ENCODE peak calls at places on chromosomes 16 and 17, in eight cellular contexts. Y is Caco-2, J is heart right ventricle, W is fibroblast of lung, P is PC-9, L is body of pancreas, X is dorsolateral prefrontal cortex, A is sigmoid colon. G is an unnamed sample. For H3K27me3, the result is how much of the 10 kb centered on the place peaks cover.

GRCh38 chr17:28388106-28388505 is 16.6 kb downstream of the SARM1 start:
- DNase-seq in Y (no peak), J (no peak), W (no peak), P (no peak), L (no peak), X (no peak), A (no peak), G (no peak)

GRCh38 chr16:27221576-27222498 is 18.5 kb downstream of the KDM8 start:
- DNase-seq in Y (no peak), J (peak), W (peak), P (no peak), L (no peak), X (no peak), A (no peak), G (no peak)

GRCh38 chr17:80694085-80694991 is 149.7 kb downstream of the RPTOR start:
- DNase-seq in Y (no peak), J (no peak), W (no peak), P (no peak), L (no peak), X (no peak), A (no peak), G (no peak)

GRCh38 chr17:38685485-38685884 is 10.7 kb upstream of the EPOP start:
- DNase-seq in Y (no peak), J (peak), W (no peak), P (no peak), L (no peak), X (peak), A (no peak), G (no peak)

GRCh38 chr16:81752225-81752875 is 26.7 kb upstream of the PLCG2 start:
- DNase-seq in Y (no peak), J (peak), W (peak), P (peak), L (no peak), X (no peak), A (peak), G (peak)

GRCh38 chr17:34252138-34252889 is 2.8 kb upstream of the CCL2 start:
- DNase-seq in Y (no peak), J (peak), W (peak), P (no peak), L (peak), X (peak), A (peak), G (peak)

GRCh38 chr17:1870592-1870991 is 40.8 kb downstream of the RPA1 start:
- DNase-seq in Y (no peak), J (no peak), W (no peak), P (no peak), L (no peak), X (no peak), A (no peak), G (peak)

GRCh38 chr16:88385112-88385594 is 2.4 kb downstream of the ZNF469 start:
- DNase-seq in Y (no peak), J (no peak), W (no peak), P (no peak), L (no peak), X (no peak), A (peak), G (no peak)

GRCh38 chr17:19336938-19337711 is 25.4 kb downstream of the B9D1 start:
- DNase-seq in Y (peak), J (no peak), W (peak), P (no peak), L (no peak), X (peak), A (peak), G (no peak)

GRCh38 chr16:22847690-22848089 is 33.7 kb downstream of the HS3ST2 start:
- DNase-seq in Y (no peak), J (no peak), W (no peak), P (no peak), L (no peak), X (no peak), A (no peak), G (no peak)

GRCh38 chr17:40354191-40355122 is 10.1 kb downstream of the GJD3 start:
- DNase-seq in Y (no peak), J (no peak), W (no peak), P (no peak), L (no peak), X (no peak), A (no peak), G (no peak)

GRCh38 chr17:10772425-10773380 is 31.2 kb downstream of the TMEM238L start:
- DNase-seq in Y (no peak), J (no peak), W (no peak), P (peak), L (peak), X (no peak), A (peak), G (peak)

DNA sequence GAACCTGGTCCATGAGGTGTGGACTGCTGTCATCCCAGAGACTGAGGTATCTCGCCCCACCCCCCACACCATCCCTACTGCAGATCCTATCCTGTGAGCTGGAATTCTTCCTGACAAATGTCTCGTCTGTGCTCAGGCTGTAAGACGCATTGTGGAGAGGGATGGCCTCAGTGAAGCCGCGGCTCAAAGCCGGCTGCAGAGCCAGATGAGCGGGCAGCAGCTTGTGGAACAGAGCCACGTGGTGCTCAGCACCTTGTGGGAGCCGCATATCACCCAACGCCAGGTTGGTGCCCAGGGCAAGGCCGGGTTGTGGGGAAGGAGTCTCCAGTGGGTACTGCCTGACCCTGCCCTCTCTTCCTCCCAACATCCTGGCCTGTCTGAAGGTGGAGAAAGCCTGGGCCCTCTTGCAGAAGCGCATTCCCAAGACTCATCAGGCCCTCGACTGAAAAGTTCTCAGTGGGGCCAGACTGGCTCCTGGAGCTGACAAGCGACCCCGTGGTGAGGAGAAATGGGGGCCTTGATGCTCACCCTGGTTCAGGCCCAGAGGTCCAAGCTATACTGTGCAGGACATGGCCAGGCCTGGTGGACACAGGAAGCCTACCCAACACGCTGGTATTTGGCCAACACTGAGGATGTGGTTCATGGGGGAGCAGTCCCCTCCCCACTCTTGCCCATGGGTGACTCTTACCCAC is 1.2 kb upstream of the MLX start:
- DNase-seq in Y (no peak), J (no peak), W (no peak), P (no peak), L (no peak), X (no peak), A (no peak), G (no peak)
- H3K4me3 ChIP-seq in Y (no peak), J (peak), W (no peak), P (no peak), L (no peak), X (no peak), A (no peak), G (no peak)

DNA sequence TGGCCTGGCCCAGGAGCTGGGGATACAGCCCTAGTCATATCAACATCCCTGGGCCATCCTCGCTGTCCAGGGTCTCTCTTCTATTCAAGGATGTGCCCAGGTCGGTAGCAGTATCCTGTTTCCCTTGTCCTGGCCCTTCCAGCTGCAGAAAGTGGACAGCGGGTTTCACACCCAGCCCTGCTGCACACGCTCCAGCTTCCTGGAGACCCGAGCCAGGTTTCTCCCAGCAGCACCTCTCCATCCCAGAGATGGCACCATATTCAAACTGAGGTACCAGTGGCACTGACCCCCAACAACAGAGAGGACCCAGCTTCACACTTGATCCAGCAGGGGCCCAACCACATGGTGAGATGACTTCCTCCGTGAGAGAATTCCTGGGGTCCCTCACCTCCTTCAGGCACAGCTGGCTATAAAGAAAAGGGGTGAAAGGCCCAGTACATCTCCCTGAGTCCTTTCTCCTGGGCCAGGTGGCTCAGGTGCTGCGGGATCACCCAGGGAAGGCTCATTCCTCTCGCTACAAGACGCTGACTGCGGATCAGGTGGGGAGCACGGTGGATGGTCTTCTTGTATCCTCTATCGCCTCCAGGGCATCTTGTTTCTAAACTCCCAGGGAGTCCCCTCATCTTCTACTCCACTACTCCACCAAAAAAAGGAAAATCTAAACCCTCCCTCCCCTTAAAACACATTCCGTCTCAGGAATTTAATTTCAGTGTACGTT is 1.4 kb downstream of the CUEDC1 start:
- DNase-seq in Y (no peak), J (no peak), W (no peak), P (no peak), L (no peak), X (no peak), A (peak), G (no peak)
- H3K27me3 ChIP-seq in Y (under half), J (under half), W (under half), P (under half), L (under half), X (under half), A (under half), G (under half)

GRCh38 chr16:30032083-30032819 is 1.2 kb upstream of the TLCD3B start:
- DNase-seq in Y (peak), J (no peak), W (peak), P (peak), L (peak), X (no peak), A (no peak), G (peak)
- H3K4me3 ChIP-seq in Y (no peak), J (no peak), W (no peak), P (no peak), L (no peak), X (no peak), A (no peak), G (no peak)

GRCh38 chr17:49028271-49028670 is 31.1 kb downstream of the IGF2BP1 start:
- DNase-seq in Y (no peak), J (no peak), W (no peak), P (no peak), L (no peak), X (no peak), A (no peak), G (no peak)
- H3K27me3 ChIP-seq in Y (under half), J (under half), W (under half), P (under half), L (under half), X (under half), A (under half), G (under half)

GRCh38 chr16:89575247-89576172 is at the start of gene CPNE7:
- DNase-seq in Y (no peak), J (no peak), W (no peak), P (no peak), L (no peak), X (no peak), A (no peak), G (no peak)
- H3K4me3 ChIP-seq in Y (peak), J (peak), W (peak), P (peak), L (no peak), X (no peak), A (peak), G (peak)

G was measured in small intestine.